ENCODE peak calls at places on chromosomes 7 and 10, in seven cellular contexts. M is effector memory CD4-positive, alpha-beta T cell; E is LoVo; T is heart left ventricle; J is Panc1; O is stimulated activated CD4-positive, alpha-beta T cell treated with anti-CD3 and anti-CD28 coated beads, Interleukin-15, amount 100 ng/mL, for 24 hours; X is activated naive CD4-positive, alpha-beta T cell. Q is an unnamed sample.
A peak's percentile ranks its signal among the peaks of the same experiment; 100 is the strongest.

GRCh38 chr10:103570844-103571655 is 77.5 kb downstream of the NEURL1 start:
- DNase-seq in E (no peak), X (no peak), T (no peak), J (no peak), O (no peak), M (no peak), Q (no peak)

GRCh38 chr10:27145937-27146336 is 8.2 kb downstream of the YME1L1 start:
- DNase-seq in E (no peak), X (no peak), J (no peak), T (no peak), O (no peak), M (no peak), Q (no peak)

GRCh38 chr7:111424768-111425167 is 137.5 kb downstream of the IMMP2L start:
- DNase-seq in X (no peak), O (no peak), J (peak; percentile 18), M (no peak), T (no peak), E (peak; percentile 13), Q (no peak)

GRCh38 chr10:97179731-97180366 is 5.9 kb downstream of the SLIT1 start:
- DNase-seq in X (no peak), E (no peak), T (no peak), M (no peak), J (no peak), O (no peak), Q (no peak)

GRCh38 chr10:31426425-31426824 is 107.4 kb downstream of the ZEB1 start:
- DNase-seq in M (no peak), X (no peak), T (no peak), J (peak; percentile 41), O (no peak), E (no peak), Q (no peak)

GRCh38 chr7:154832557-154833138 is 170.3 kb downstream of the PAXIP1 start:
- DNase-seq in E (no peak), J (no peak), X (no peak), O (no peak), T (no peak), M (no peak), Q (no peak)

GRCh38 chr10:33716461-33717267 is 382.2 kb upstream of the NRP1 start:
- DNase-seq in O (no peak), M (no peak), J (no peak), T (no peak), E (no peak), X (no peak), Q (no peak)

GRCh38 chr7:134196439-134196838 is 69.3 kb downstream of the LRGUK start:
- DNase-seq in E (no peak), O (no peak), M (no peak), J (no peak), T (no peak), X (no peak), Q (no peak)

GRCh38 chr7:80095545-80095944 is 39.1 kb upstream of the GNAI1 start:
- DNase-seq in T (no peak), O (no peak), X (no peak), J (no peak), M (no peak), E (peak; percentile 20), Q (no peak)

GRCh38 chr7:105788816-105789349 is 87.5 kb downstream of the ATXN7L1 start:
- DNase-seq in E (no peak), J (no peak), T (no peak), O (no peak), X (no peak), M (no peak), Q (no peak)

GRCh38 chr10:11655839-11656238 is 44.4 kb upstream of the USP6NL start:
- DNase-seq in M (no peak), E (no peak), O (no peak), X (no peak), T (no peak), J (no peak), Q (no peak)

GRCh38 chr7:11831727-11832495 is at the start of gene THSD7A:
- DNase-seq in O (peak; percentile 25), E (peak; percentile 64), X (no peak), T (peak; percentile 32), J (no peak), M (no peak), Q (peak; percentile 14)

GRCh38 chr7:129110575-129111376 is 33.7 kb upstream of the TSPAN33 start:
- DNase-seq in M (no peak), J (no peak), T (no peak), E (no peak), O (no peak), X (no peak), Q (no peak)

GRCh38 chr10:110279062-110279986 is 25.4 kb downstream of the SMNDC1 start:
- DNase-seq in O (peak; percentile 52), M (peak; percentile 25), J (peak; percentile 52), X (peak; percentile 8), T (peak; percentile 45), E (peak; percentile 59), Q (peak; percentile 43)

GRCh38 chr7:122199171-122199570 is 55.1 kb upstream of the AASS start:
- DNase-seq in M (no peak), X (no peak), T (no peak), E (no peak), O (no peak), J (no peak), Q (no peak)

GRCh38 chr10:31404640-31405039 is 85.6 kb downstream of the ZEB1 start:
- DNase-seq in M (no peak), O (no peak), T (no peak), E (no peak), J (no peak), X (no peak), Q (no peak)

GRCh38 chr10:107485019-107485418 is 320.5 kb upstream of the SORCS1 start:
- DNase-seq in X (no peak), T (no peak), E (no peak), O (no peak), J (no peak), M (no peak), Q (no peak)

GRCh38 chr7:106068986-106069385 is 43.1 kb downstream of the SYPL1 start:
- DNase-seq in M (no peak), J (no peak), O (no peak), X (no peak), T (no peak), E (no peak), Q (no peak)